ENCODE peak calls at places on chromosomes 13 and 19, in seven cellular contexts. Z is ELF-1, N is posterior vena cava, P is mesendoderm, E is NCI-H1694, A is NCI-H2081, X is neural progenitor cell. R is an unnamed sample.

GRCh38 chr19:1719519-1719918 is 33.8 kb upstream of the ONECUT3 start:
- DNase-seq in Z (no peak), N (no peak), P (no peak), E (no peak), A (no peak), X (no peak), R (no peak)

GRCh38 chr13:66635526-66635925 is 594.6 kb downstream of the PCDH9 start:
- DNase-seq in Z (no peak), N (no peak), P (no peak), E (no peak), A (no peak), X (no peak), R (no peak)

GRCh38 chr19:57190301-57190700 is 999 bp upstream of the ZNF264 start:
- DNase-seq in Z (no peak), N (no peak), P (no peak), E (no peak), A (no peak), X (no peak), R (no peak)

GRCh38 chr13:50079278-50080157 is 64.3 kb downstream of the KCNRG start:
- DNase-seq in Z (no peak), N (no peak), P (no peak), E (no peak), A (no peak), X (no peak), R (no peak)

GRCh38 chr19:38664503-38665211 is 17.2 kb downstream of the ACTN4 start:
- DNase-seq in Z (no peak), N (no peak), P (peak; percentile 59), E (no peak), A (no peak), X (no peak), R (no peak)

GRCh38 chr13:25902946-25903345 is 148.9 kb downstream of the SHISA2 start:
- DNase-seq in Z (no peak), N (no peak), P (no peak), E (no peak), A (no peak), X (no peak), R (no peak)

GRCh38 chr19:34504273-34504808 is 22.8 kb downstream of the WTIP start:
- DNase-seq in Z (no peak), N (peak; percentile 72), P (no peak), E (no peak), A (no peak), X (no peak), R (no peak)

GRCh38 chr19:46201413-46202310 is 27.9 kb upstream of the IGFL1 start:
- DNase-seq in Z (no peak), N (no peak), P (no peak), E (no peak), A (no peak), X (no peak), R (no peak)

GRCh38 chr19:46529622-46530451 is 34.2 kb upstream of the PNMA8B start:
- DNase-seq in Z (peak; percentile 84), N (peak; percentile 93), P (peak; percentile 72), E (peak; percentile 28), A (peak; percentile 33), X (peak; percentile 70), R (peak; percentile 61)

GRCh38 chr19:34793562-34793961 is 20.5 kb upstream of the ZNF599 start:
- DNase-seq in Z (no peak), N (no peak), P (no peak), E (no peak), A (no peak), X (no peak), R (no peak)

GRCh38 chr13:54261856-54262255 is 1233.2 kb downstream of the OLFM4 start:
- DNase-seq in Z (no peak), N (no peak), P (no peak), E (no peak), A (no peak), X (no peak), R (no peak)

GRCh38 chr13:41942462-41943094 is 18.3 kb downstream of the VWA8 start:
- DNase-seq in Z (peak; percentile 45), N (no peak), P (peak; percentile 88), E (no peak), A (no peak), X (peak; percentile 72), R (no peak)

GRCh38 chr19:42092350-42092749 is 16.4 kb downstream of the ZNF574 start:
- DNase-seq in Z (peak; percentile 28), N (no peak), P (peak; percentile 40), E (peak; percentile 65), A (peak; percentile 53), X (no peak), R (no peak)

GRCh38 chr13:105334211-105334610 is 1201.3 kb downstream of the EFNB2 start:
- DNase-seq in Z (no peak), N (no peak), P (no peak), E (no peak), A (no peak), X (peak; percentile 4), R (no peak)

GRCh38 chr19:17121736-17122293 is 46.2 kb downstream of the MYO9B start:
- DNase-seq in Z (no peak), N (no peak), P (no peak), E (no peak), A (no peak), X (no peak), R (no peak)

GRCh38 chr13:76596216-76596615 is 290.0 kb downstream of the KCTD12 start:
- DNase-seq in Z (no peak), N (no peak), P (no peak), E (no peak), A (no peak), X (no peak), R (no peak)

GRCh38 chr13:46759861-46760260 is 37.1 kb downstream of the ESD start:
- DNase-seq in Z (no peak), N (no peak), P (no peak), E (no peak), A (no peak), X (no peak), R (no peak)

GRCh38 chr13:100611678-100612492 is 23.3 kb upstream of the GGACT start:
- DNase-seq in Z (no peak), N (no peak), P (no peak), E (no peak), A (no peak), X (no peak), R (no peak)

GRCh38 chr19:48720251-48720612 is 707 bp upstream of the MAMSTR start:
- DNase-seq in Z (no peak), N (no peak), P (no peak), E (no peak), A (no peak), X (no peak), R (no peak)

R was measured in KG1.